ENCODE peak calls at places on chromosome 18, in nine cellular contexts. N is fibroblast of lung, G is hypothalamus, X is T-helper 1 cell, A is GM04504, O is HEK293T, R is left lobe of liver, B is ELF-1, S is T-helper 9 cell. P is an unnamed sample.

GRCh38 chr18:48702346-48703032 is 163.7 kb downstream of the CTIF start:
- DNase-seq in N (peak), X (no peak), G (no peak), B (no peak), A (no peak), O (no peak), S (no peak), R (no peak), P (no peak)

GRCh38 chr18:75727479-75727878 is 300.0 kb upstream of the SMIM21 start:
- DNase-seq in G (no peak), A (peak), X (no peak), R (no peak), N (peak), B (peak), S (no peak), O (peak), P (no peak)

GRCh38 chr18:22172594-22173049 is 3.2 kb downstream of the GATA6 start:
- DNase-seq in O (no peak), S (no peak), A (no peak), G (no peak), N (no peak), R (no peak), X (no peak), B (no peak), P (no peak)

GRCh38 chr18:49949991-49950395 is 136.7 kb upstream of the ACAA2 start:
- DNase-seq in X (no peak), N (no peak), R (no peak), S (no peak), G (no peak), O (no peak), B (no peak), A (no peak), P (no peak)

GRCh38 chr18:31371970-31372369 is 4.6 kb upstream of the DSG4 start:
- DNase-seq in O (no peak), G (no peak), B (no peak), X (no peak), A (no peak), N (no peak), S (no peak), R (no peak), P (no peak)

GRCh38 chr18:5103286-5103685 is 93.8 kb downstream of the AKAIN1 start:
- DNase-seq in G (no peak), S (no peak), O (no peak), R (no peak), A (no peak), X (no peak), N (no peak), B (no peak), P (no peak)

GRCh38 chr18:22558945-22559385 is 141.2 kb upstream of the CTAGE1 start:
- DNase-seq in A (no peak), X (no peak), O (peak), G (no peak), N (peak), S (no peak), R (peak), B (peak), P (no peak)

GRCh38 chr18:40017026-40017425 is 1938.0 kb upstream of the PIK3C3 start:
- DNase-seq in A (no peak), N (no peak), G (no peak), S (no peak), B (no peak), O (no peak), R (no peak), X (no peak), P (no peak)

GRCh38 chr18:22408059-22408458 is 9.7 kb downstream of the CTAGE1 start:
- DNase-seq in G (no peak), S (no peak), A (no peak), R (no peak), B (no peak), X (no peak), N (no peak), O (no peak), P (no peak)